ENCODE peak calls at places on chromosomes 3 and 15, in eight cellular contexts. R is PC-3, I is tibial nerve, P is upper lobe of left lung, M is breast epithelium, H is IMR-90, Q is A549, W is fibroblast of lung. J is an unnamed sample.

GRCh38 chr3:159168788-159169187 is 366.9 kb downstream of the MFSD1 start:
- DNase-seq in M (no peak), H (no peak), W (no peak), Q (no peak), P (no peak), R (no peak), I (no peak), J (no peak)

GRCh38 chr3:100057716-100058575 is 56.4 kb downstream of the FILIP1L start:
- DNase-seq in Q (no peak), H (no peak), P (no peak), W (peak; percentile 56), I (no peak), R (no peak), M (no peak), J (no peak)

GRCh38 chr15:74807302-74807701 is 5.3 kb upstream of the LMAN1L start:
- DNase-seq in R (no peak), P (no peak), M (no peak), I (no peak), W (peak; percentile 29), H (peak; percentile 28), Q (no peak), J (no peak)

GRCh38 chr3:71166839-71167238 is 416.7 kb downstream of the FOXP1 start:
- DNase-seq in R (no peak), W (no peak), I (no peak), M (no peak), Q (no peak), P (no peak), H (no peak), J (no peak)

GRCh38 chr15:98953950-98954349 is 53.6 kb downstream of the PGPEP1L start:
- DNase-seq in Q (no peak), P (peak; percentile 76), I (no peak), M (no peak), R (no peak), H (no peak), W (no peak), J (no peak)

GRCh38 chr15:64869501-64869900 is 27.8 kb downstream of the PLEKHO2 start:
- DNase-seq in H (no peak), Q (no peak), M (no peak), P (no peak), I (no peak), R (no peak), W (no peak), J (no peak)

GRCh38 chr3:12370758-12371157 is 81.9 kb downstream of the PPARG start:
- DNase-seq in M (no peak), H (peak; percentile 36), W (peak; percentile 40), P (no peak), I (no peak), Q (peak; percentile 23), R (peak; percentile 88), J (no peak)

GRCh38 chr3:4807381-4808280 is 171.6 kb upstream of the BHLHE40 start:
- DNase-seq in H (no peak), P (no peak), W (no peak), I (no peak), R (no peak), Q (no peak), M (no peak), J (no peak)

GRCh38 chr15:88376574-88377174 is 90.5 kb downstream of the MRPL46 start:
- DNase-seq in P (no peak), W (peak; percentile 93), Q (no peak), M (no peak), R (no peak), H (peak; percentile 54), I (no peak), J (no peak)

GRCh38 chr15:90647326-90647725 is 69.8 kb upstream of the BLM start:
- DNase-seq in P (no peak), Q (no peak), H (no peak), R (peak; percentile 3), M (no peak), W (no peak), I (no peak), J (no peak)

GRCh38 chr3:38617137-38617536 is 32.4 kb downstream of the SCN5A start:
- DNase-seq in P (no peak), R (no peak), I (no peak), H (no peak), W (no peak), Q (no peak), M (no peak), J (no peak)

GRCh38 chr3:126102530-126102951 is 18.6 kb upstream of the SLC41A3 start:
- DNase-seq in I (no peak), W (peak; percentile 51), H (peak; percentile 19), P (no peak), M (peak; percentile 25), Q (no peak), R (no peak), J (no peak)

GRCh38 chr3:112375117-112375516 is 42.2 kb downstream of the CD200 start:
- DNase-seq in I (no peak), M (no peak), H (no peak), R (no peak), W (no peak), P (no peak), Q (no peak), J (no peak)

GRCh38 chr15:63135281-63135680 is 13.6 kb downstream of the LACTB start:
- DNase-seq in P (no peak), Q (no peak), H (peak; percentile 46), I (no peak), M (no peak), R (no peak), W (peak; percentile 44), J (no peak)

DNA sequence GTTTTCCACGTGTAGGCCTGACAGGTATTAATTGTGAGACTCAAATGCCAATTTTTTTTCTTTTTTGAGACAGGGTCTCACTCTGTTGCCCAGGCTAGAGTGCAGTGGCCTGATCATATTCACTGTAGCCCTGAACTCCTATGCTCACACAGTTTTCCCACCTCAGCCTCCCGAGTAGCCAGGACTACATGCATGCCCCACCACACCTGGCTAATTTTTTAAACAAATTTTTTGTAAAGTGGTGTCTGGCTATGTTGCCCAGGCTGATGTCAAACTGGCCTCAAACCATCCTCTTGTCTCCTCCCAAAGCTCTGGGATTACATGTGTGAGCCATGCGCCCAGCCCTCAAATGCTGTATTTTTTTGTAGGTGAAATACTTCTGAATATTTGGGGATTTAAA is 14.0 kb downstream of the SLC25A36 start:
- DNase-seq in R (no peak), H (no peak), P (no peak), W (no peak), Q (no peak), I (no peak), M (no peak), J (no peak)
- H3K4me1 ChIP-seq in R (peaks cover 37% of the 10 kb centered on the region), H (peaks cover 16% of the 10 kb centered on the region), P (peaks cover 63% of the 10 kb centered on the region), W (no peaks in the 10 kb centered on the region), Q (peaks cover 47% of the 10 kb centered on the region), I (no peaks in the 10 kb centered on the region), M (no peaks in the 10 kb centered on the region), J (no peaks in the 10 kb centered on the region)

DNA sequence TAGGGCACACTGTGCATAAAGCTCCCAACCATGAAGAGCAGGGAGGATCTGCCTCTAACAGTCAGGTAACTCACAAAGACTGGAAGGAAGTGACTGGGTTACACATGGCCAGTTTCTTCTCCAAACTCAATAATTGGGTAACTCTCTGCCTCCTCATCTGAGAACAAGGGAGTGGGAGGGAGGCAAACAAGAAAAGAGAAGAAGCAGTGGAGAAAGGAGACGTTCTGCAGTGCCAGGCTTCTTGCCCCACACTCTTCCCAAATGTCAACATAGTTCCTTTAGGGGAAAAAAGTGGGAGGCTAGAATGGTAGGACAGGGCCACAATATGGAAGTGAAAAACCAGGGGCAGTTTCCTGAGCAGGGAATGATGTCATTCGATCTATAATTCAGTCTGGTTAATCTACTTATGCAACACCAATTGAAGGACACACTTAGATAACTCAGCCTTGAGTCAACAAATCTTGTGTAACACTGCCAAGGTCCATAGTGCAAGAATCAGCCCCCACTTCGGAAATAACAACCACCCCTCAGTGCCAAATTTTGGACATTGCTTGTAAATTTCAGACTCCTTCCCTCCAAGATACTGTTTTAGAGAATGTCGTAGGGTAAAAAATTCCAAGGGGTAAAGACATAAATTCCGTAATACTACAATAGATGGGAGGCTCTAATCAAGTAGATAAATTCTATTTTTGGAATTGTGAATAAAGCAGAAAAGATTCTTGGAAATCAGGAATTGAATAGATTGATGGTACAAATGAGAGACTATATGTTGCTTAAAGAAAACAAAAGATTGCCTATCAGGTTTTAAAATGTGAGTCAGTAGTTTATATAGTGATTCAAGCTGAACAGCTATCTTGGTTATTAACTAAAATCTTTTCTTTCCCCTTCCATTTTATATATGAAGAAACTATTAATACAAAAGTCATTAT is 143.1 kb downstream of the LPP start:
- DNase-seq in I (no peak), W (peak; percentile 94), R (peak; percentile 85), H (peak; percentile 83), M (no peak), P (no peak), Q (no peak), J (no peak)
- H3K27ac ChIP-seq in I (peak overlapping the region; percentile 79), W (peak overlapping the region; percentile 74), R (peak overlapping the region; percentile 85), H (peak overlapping the region; percentile 3), M (peak overlapping the region; percentile 86), P (peak overlapping the region; percentile 58), Q (peak overlapping the region; percentile 86), J (no peak overlapping the region)

GRCh38 chr3:32852146-32852545 is 34.3 kb downstream of the TRIM71 start:
- DNase-seq in P (no peak), W (no peak), R (no peak), Q (no peak), H (no peak), M (no peak), I (no peak), J (no peak)

GRCh38 chr3:32847520-32847919 is 29.7 kb downstream of the TRIM71 start:
- DNase-seq in W (no peak), H (no peak), M (no peak), R (no peak), Q (no peak), P (no peak), I (no peak), J (no peak)

GRCh38 chr3:32848215-32848614 is 30.4 kb downstream of the TRIM71 start:
- DNase-seq in H (no peak), Q (no peak), P (no peak), I (no peak), R (no peak), W (no peak), M (no peak), J (no peak)

GRCh38 chr3:32850226-32850625 is 32.4 kb downstream of the TRIM71 start:
- DNase-seq in W (no peak), R (no peak), M (no peak), H (no peak), Q (no peak), I (no peak), P (no peak), J (no peak)

DNA sequence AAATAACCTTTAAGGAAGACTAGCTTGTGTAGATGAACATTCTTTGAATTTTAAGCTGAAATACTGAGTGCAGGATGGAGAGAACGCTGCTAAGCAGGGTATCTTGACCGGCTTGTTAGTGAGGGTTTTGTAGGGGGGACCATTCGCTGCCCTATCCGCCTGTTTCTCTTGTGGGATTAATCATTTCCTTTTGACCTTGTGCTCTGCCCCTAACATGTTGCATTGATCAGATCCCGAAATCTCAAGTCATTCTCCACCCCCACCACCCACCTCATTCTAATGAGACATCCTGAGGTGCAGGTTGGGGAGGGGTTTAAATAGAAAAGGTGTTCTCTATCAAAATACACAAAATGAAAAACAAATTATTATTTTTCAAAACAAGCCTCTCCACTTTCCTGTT is 32.8 kb downstream of the TRIM71 start:
- DNase-seq in P (no peak), R (no peak), Q (no peak), H (no peak), M (no peak), I (no peak), W (no peak), J (no peak)
- H3K4me1 ChIP-seq in P (no peaks in the 10 kb centered on the region), R (no peaks in the 10 kb centered on the region), Q (peaks cover 5% of the 10 kb centered on the region), H (no peaks in the 10 kb centered on the region), M (no peaks in the 10 kb centered on the region), I (no peaks in the 10 kb centered on the region), W (no peaks in the 10 kb centered on the region), J (no peaks in the 10 kb centered on the region)

GRCh38 chr3:31405515-31405914 is 127.2 kb upstream of the STT3B start:
- DNase-seq in P (no peak), R (no peak), W (peak; percentile 74), H (no peak), Q (no peak), I (no peak), M (no peak), J (no peak)
- H3K27ac ChIP-seq in P (no peak overlapping the region), R (no peak overlapping the region), W (no peak overlapping the region), H (no peak overlapping the region), Q (no peak overlapping the region), I (no peak overlapping the region), M (no peak overlapping the region), J (no peak overlapping the region)